ENCODE peak calls at places on chromosomes 1 and 21, in ten cellular contexts. M is heart left ventricle; C is mesendoderm; J is neural progenitor cell; V is mucosa of descending colon; Z is heart right ventricle; X is left lung; F is thoracic aorta; Q is CD8-positive, alpha-beta T cell; H is IMR-90. A is an unnamed sample.

GRCh38 chr1:202013601-202014000 is 3.2 kb downstream of the ELF3 start:
- DNase-seq in M (no peak), C (no peak), J (no peak), V (peak; percentile 48), Z (no peak), X (no peak), F (no peak), Q (no peak), H (no peak), A (no peak)

GRCh38 chr1:218811497-218811896 is 362.2 kb upstream of the LYPLAL1 start:
- DNase-seq in M (peak; percentile 24), C (no peak), J (no peak), V (no peak), Z (no peak), X (no peak), F (no peak), Q (no peak), H (no peak), A (no peak)

GRCh38 chr1:109617291-109617801 is 2.1 kb downstream of the GNAT2 start:
- DNase-seq in M (no peak), C (peak; percentile 95), J (peak; percentile 45), V (no peak), Z (no peak), X (no peak), F (no peak), Q (no peak), H (peak; percentile 97), A (no peak)

GRCh38 chr1:217244946-217245345 is 385.9 kb downstream of the GPATCH2 start:
- DNase-seq in M (no peak), C (no peak), J (no peak), V (no peak), Z (no peak), X (no peak), F (no peak), Q (no peak), H (no peak), A (no peak)

GRCh38 chr1:44016081-44016874 is 15.0 kb downstream of the SLC6A9 start:
- DNase-seq in M (no peak), C (no peak), J (peak; percentile 28), V (no peak), Z (peak; percentile 2), X (no peak), F (no peak), Q (no peak), H (no peak), A (no peak)

GRCh38 chr1:216310776-216311175 is 112.5 kb downstream of the USH2A start:
- DNase-seq in M (no peak), C (peak; percentile 86), J (peak; percentile 78), V (peak; percentile 20), Z (no peak), X (no peak), F (no peak), Q (no peak), H (peak; percentile 50), A (no peak)

GRCh38 chr1:202085682-202086373 is 36.9 kb upstream of the GPR37L1 start:
- DNase-seq in M (peak; percentile 49), C (peak; percentile 54), J (peak; percentile 43), V (peak; percentile 52), Z (peak; percentile 17), X (no peak), F (no peak), Q (no peak), H (peak; percentile 35), A (no peak)

GRCh38 chr1:148161252-148161901 is 9.3 kb upstream of the NBPF11 start:
- DNase-seq in M (no peak), C (no peak), J (no peak), V (no peak), Z (no peak), X (no peak), F (no peak), Q (no peak), H (no peak), A (no peak)

GRCh38 chr21:38807481-38807880 is 1.8 kb downstream of the ETS2 start:
- DNase-seq in M (no peak), C (no peak), J (peak; percentile 67), V (no peak), Z (no peak), X (no peak), F (no peak), Q (no peak), H (no peak), A (no peak)

GRCh38 chr1:206717237-206717989 is 32.7 kb downstream of the MAPKAPK2 start:
- DNase-seq in M (no peak), C (no peak), J (no peak), V (peak; percentile 32), Z (no peak), X (no peak), F (no peak), Q (no peak), H (no peak), A (no peak)

GRCh38 chr1:184254849-184255248 is 132.0 kb upstream of the C1orf21 start:
- DNase-seq in M (no peak), C (peak; percentile 93), J (peak; percentile 8), V (no peak), Z (no peak), X (no peak), F (no peak), Q (no peak), H (no peak), A (no peak)

GRCh38 chr1:66533804-66534745 is at the start of gene SGIP1:
- DNase-seq in M (peak; percentile 70), C (peak; percentile 90), J (peak; percentile 77), V (peak; percentile 17), Z (peak; percentile 55), X (peak; percentile 57), F (peak; percentile 27), Q (no peak), H (peak; percentile 88), A (no peak)

GRCh38 chr1:153032677-153033308 is 1.8 kb downstream of the SPRR1B start:
- DNase-seq in M (no peak), C (peak; percentile 91), J (peak; percentile 21), V (no peak), Z (no peak), X (no peak), F (no peak), Q (no peak), H (peak; percentile 48), A (no peak)

GRCh38 chr1:41627491-41628280 is 143.2 kb upstream of the EDN2 start:
- DNase-seq in M (no peak), C (no peak), J (no peak), V (no peak), Z (no peak), X (no peak), F (no peak), Q (no peak), H (no peak), A (no peak)
- H3K4me1 ChIP-seq in M (peaks cover 6% of the 10 kb centered on the region), C (no peaks in the 10 kb centered on the region), J (no peaks in the 10 kb centered on the region), V (no peaks in the 10 kb centered on the region), Z (peaks cover 6% of the 10 kb centered on the region), X (peaks cover 14% of the 10 kb centered on the region), F (peaks cover 26% of the 10 kb centered on the region), Q (peaks cover 10% of the 10 kb centered on the region), H (peaks cover 35% of the 10 kb centered on the region), A (peaks cover 10% of the 10 kb centered on the region)

GRCh38 chr1:74753104-74753503 is 20.2 kb downstream of the TYW3 start:
- DNase-seq in M (no peak), C (no peak), J (peak; percentile 30), V (no peak), Z (no peak), X (no peak), F (no peak), Q (no peak), H (no peak), A (no peak)

DNA sequence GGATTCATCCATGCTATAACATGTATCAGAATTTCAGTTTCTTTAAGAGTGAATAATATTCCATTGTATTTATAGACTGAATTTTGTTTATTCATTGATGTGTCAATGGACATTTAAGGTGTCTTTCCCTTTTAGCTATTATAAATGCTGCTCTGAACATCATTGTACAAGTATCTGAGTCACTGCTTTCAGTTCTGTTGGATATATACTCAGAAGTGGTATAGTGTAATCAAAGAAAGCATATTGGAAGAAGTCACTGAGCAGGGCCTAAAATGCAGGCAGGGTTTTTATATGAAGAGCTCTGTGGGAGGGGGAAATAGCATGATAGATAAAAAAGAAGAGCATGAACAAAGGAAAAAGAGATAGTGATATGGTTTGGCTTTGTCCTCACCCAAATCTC is 22.5 kb downstream of the TYW3 start:
- DNase-seq in M (no peak), C (no peak), J (no peak), V (no peak), Z (no peak), X (no peak), F (no peak), Q (no peak), H (no peak), A (no peak)
- H3K36me3 ChIP-seq in M (peaks cover 98% of the 10 kb centered on the region), C (no peaks in the 10 kb centered on the region), J (no peaks in the 10 kb centered on the region), V (peaks cover 4% of the 10 kb centered on the region), Z (peaks cover 50% of the 10 kb centered on the region), X (no peaks in the 10 kb centered on the region), F (peaks cover 34% of the 10 kb centered on the region), Q (peaks cover 21% of the 10 kb centered on the region), H (peaks cover 16% of the 10 kb centered on the region), A (peaks cover 4% of the 10 kb centered on the region)

GRCh38 chr21:16218682-16219343 is 489.0 kb downstream of the USP25 start:
- DNase-seq in M (no peak), C (no peak), J (no peak), V (no peak), Z (no peak), X (no peak), F (no peak), Q (no peak), H (no peak), A (no peak)

GRCh38 chr21:16213518-16213917 is 483.7 kb downstream of the USP25 start:
- DNase-seq in M (no peak), C (no peak), J (no peak), V (no peak), Z (no peak), X (no peak), F (no peak), Q (no peak), H (no peak), A (no peak)

GRCh38 chr21:16215193-16215592 is 485.4 kb downstream of the USP25 start:
- DNase-seq in M (no peak), C (no peak), J (no peak), V (no peak), Z (no peak), X (no peak), F (no peak), Q (no peak), H (no peak), A (no peak)

GRCh38 chr21:16211339-16212303 is 481.8 kb downstream of the USP25 start:
- DNase-seq in M (no peak), C (no peak), J (no peak), V (no peak), Z (no peak), X (no peak), F (no peak), Q (no peak), H (peak; percentile 1), A (no peak)

DNA sequence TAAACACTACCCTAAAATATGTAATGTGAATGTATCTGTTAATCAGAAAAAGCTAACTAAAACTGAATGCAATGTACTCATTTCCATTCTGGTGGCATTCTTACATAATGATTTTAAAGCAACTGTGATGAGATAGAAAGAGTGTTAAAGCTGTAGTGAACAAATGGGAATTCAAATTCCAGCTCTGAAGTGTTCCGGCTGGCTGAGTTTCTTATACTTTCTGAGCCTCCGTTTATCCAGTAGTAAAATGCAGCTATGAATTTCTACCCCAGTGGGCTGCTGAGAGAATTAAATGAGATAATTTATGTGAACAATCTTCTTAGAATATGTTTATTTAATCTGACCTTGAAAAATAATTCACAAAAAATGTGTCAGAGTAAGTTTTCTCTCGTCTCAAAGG is 486.8 kb downstream of the USP25 start:
- DNase-seq in M (no peak), C (no peak), J (no peak), V (no peak), Z (no peak), X (no peak), F (no peak), Q (no peak), H (no peak), A (no peak)
- H3K4me1 ChIP-seq in M (peaks cover 53% of the 10 kb centered on the region), C (no peaks in the 10 kb centered on the region), J (no peaks in the 10 kb centered on the region), V (no peaks in the 10 kb centered on the region), Z (peaks cover 28% of the 10 kb centered on the region), X (no peaks in the 10 kb centered on the region), F (peaks cover 42% of the 10 kb centered on the region), Q (no peaks in the 10 kb centered on the region), H (no peaks in the 10 kb centered on the region), A (no peaks in the 10 kb centered on the region)

GRCh38 chr1:21232044-21232443 is 55.3 kb upstream of the EIF4G3 start:
- DNase-seq in M (no peak), C (peak; percentile 67), J (peak; percentile 77), V (peak; percentile 77), Z (no peak), X (no peak), F (no peak), Q (no peak), H (peak; percentile 66), A (peak; percentile 37)
- H3K36me3 ChIP-seq in M (peaks cover 99% of the 10 kb centered on the region), C (no peaks in the 10 kb centered on the region), J (no peaks in the 10 kb centered on the region), V (no peaks in the 10 kb centered on the region), Z (peaks cover 27% of the 10 kb centered on the region), X (no peaks in the 10 kb centered on the region), F (peaks cover 53% of the 10 kb centered on the region), Q (peaks cover 6% of the 10 kb centered on the region), H (peaks cover 51% of the 10 kb centered on the region), A (peaks cover 17% of the 10 kb centered on the region)

A was measured in CD8-positive, alpha-beta memory T cell.